ENCODE peak calls at places on chromosomes 7 and 10, in seven cellular contexts. K is CD4-positive, CD25-positive, alpha-beta regulatory T cell; C is cardiac muscle cell; B is lower lobe of right lung; U is fibroblast of lung; R is neural progenitor cell; H is ovary. G is an unnamed sample.
A peak's percentile ranks its signal among the peaks of the same experiment; 100 is the strongest.

GRCh38 chr10:80484243-80484642 is 30.1 kb downstream of the TSPAN14 start:
- DNase-seq in K (no peak), C (no peak), B (no peak), U (no peak), R (no peak), H (no peak), G (peak; percentile 31)

GRCh38 chr10:80168679-80169380 is 36.3 kb downstream of the PLAC9 start:
- DNase-seq in K (no peak), C (no peak), B (no peak), U (no peak), R (peak; percentile 29), H (no peak), G (peak; percentile 49)

GRCh38 chr10:79374312-79375191 is 27.3 kb downstream of the PPIF start:
- DNase-seq in K (peak; percentile 51), C (peak; percentile 84), B (peak; percentile 87), U (peak; percentile 67), R (peak; percentile 85), H (peak; percentile 87), G (peak; percentile 89)

GRCh38 chr7:74002474-74003017 is 25.4 kb upstream of the ELN start:
- DNase-seq in K (no peak), C (no peak), B (peak; percentile 73), U (peak; percentile 86), R (no peak), H (no peak), G (no peak)

GRCh38 chr7:1579481-1580421 is 9.9 kb upstream of the PSMG3 start:
- DNase-seq in K (peak; percentile 54), C (peak; percentile 87), B (peak; percentile 82), U (peak; percentile 33), R (peak; percentile 86), H (peak; percentile 81), G (peak; percentile 83)

GRCh38 chr7:137045573-137045972 is 177.1 kb downstream of the CHRM2 start:
- DNase-seq in K (no peak), C (no peak), B (no peak), U (no peak), R (no peak), H (no peak), G (no peak)

GRCh38 chr7:54541941-54542618 is at the start of gene VSTM2A:
- DNase-seq in K (no peak), C (peak; percentile 85), B (no peak), U (peak; percentile 3), R (peak; percentile 88), H (no peak), G (no peak)

GRCh38 chr10:68647928-68648327 is 73.1 kb upstream of the CCAR1 start:
- DNase-seq in K (no peak), C (no peak), B (no peak), U (peak; percentile 86), R (no peak), H (no peak), G (no peak)

GRCh38 chr10:124992462-124993344 is 50.8 kb downstream of the ZRANB1 start:
- DNase-seq in K (no peak), C (peak; percentile 57), B (peak; percentile 51), U (peak; percentile 54), R (peak; percentile 70), H (peak; percentile 84), G (peak; percentile 36)

GRCh38 chr7:108452707-108453106 is 3.5 kb downstream of the NRCAM start:
- DNase-seq in K (no peak), C (peak; percentile 19), B (no peak), U (peak; percentile 43), R (peak; percentile 57), H (no peak), G (no peak)

GRCh38 chr10:77925795-77926565 is 575 bp downstream of the DLG5 start:
- DNase-seq in K (no peak), C (peak; percentile 71), B (peak; percentile 72), U (peak; percentile 33), R (peak; percentile 72), H (peak; percentile 71), G (peak; percentile 81)

GRCh38 chr7:101303102-101303701 is 18.4 kb downstream of the IFT22 start:
- DNase-seq in K (no peak), C (no peak), B (no peak), U (peak; percentile 6), R (peak; percentile 31), H (no peak), G (no peak)

GRCh38 chr7:82050134-82050533 is 280.3 kb upstream of the HGF start:
- DNase-seq in K (no peak), C (no peak), B (no peak), U (peak; percentile 93), R (no peak), H (no peak), G (no peak)

GRCh38 chr7:110090113-110090820 is 1000.7 kb upstream of the LRRN3 start:
- DNase-seq in K (no peak), C (no peak), B (no peak), U (peak; percentile 12), R (peak; percentile 15), H (no peak), G (no peak)

GRCh38 chr7:151689196-151689971 is 169.7 kb upstream of the RHEB start:
- DNase-seq in K (no peak), C (peak; percentile 40), B (peak; percentile 53), U (peak; percentile 71), R (no peak), H (no peak), G (peak; percentile 55)

GRCh38 chr7:149869291-149869650 is 4.5 kb upstream of the ATP6V0E2 start:
- DNase-seq in K (no peak), C (no peak), B (no peak), U (no peak), R (no peak), H (no peak), G (peak; percentile 14)

GRCh38 chr7:97179454-97180104 is 62.1 kb downstream of the SDHAF3 start:
- DNase-seq in K (peak; percentile 15), C (peak; percentile 71), B (no peak), U (peak; percentile 48), R (peak; percentile 72), H (peak; percentile 31), G (no peak)

GRCh38 chr7:6612819-6613218 is 2.6 kb upstream of the ZNF853 start:
- DNase-seq in K (no peak), C (no peak), B (no peak), U (no peak), R (no peak), H (no peak), G (no peak)

GRCh38 chr10:76113952-76114351 is 682.5 kb downstream of the LRMDA start:
- DNase-seq in K (no peak), C (peak; percentile 70), B (no peak), U (peak; percentile 81), R (peak; percentile 38), H (no peak), G (no peak)

GRCh38 chr7:46972205-46972604 is 609.7 kb downstream of the TNS3 start:
- DNase-seq in K (no peak), C (no peak), B (no peak), U (peak; percentile 87), R (no peak), H (no peak), G (no peak)

GRCh38 chr10:126905776-126906703 is 812 bp downstream of the DOCK1 start:
- DNase-seq in K (no peak), C (peak; percentile 64), B (no peak), U (peak; percentile 49), R (peak; percentile 81), H (peak; percentile 45), G (peak; percentile 66)

GRCh38 chr7:44750921-44751571 is 2.4 kb downstream of the ZMIZ2 start:
- DNase-seq in K (peak; percentile 55), C (peak; percentile 34), B (no peak), U (peak; percentile 12), R (no peak), H (no peak), G (peak; percentile 53)

GRCh38 chr10:22824520-22824919 is 103.3 kb upstream of the ARMC3 start:
- DNase-seq in K (no peak), C (no peak), B (no peak), U (no peak), R (no peak), H (no peak), G (no peak)

DNA sequence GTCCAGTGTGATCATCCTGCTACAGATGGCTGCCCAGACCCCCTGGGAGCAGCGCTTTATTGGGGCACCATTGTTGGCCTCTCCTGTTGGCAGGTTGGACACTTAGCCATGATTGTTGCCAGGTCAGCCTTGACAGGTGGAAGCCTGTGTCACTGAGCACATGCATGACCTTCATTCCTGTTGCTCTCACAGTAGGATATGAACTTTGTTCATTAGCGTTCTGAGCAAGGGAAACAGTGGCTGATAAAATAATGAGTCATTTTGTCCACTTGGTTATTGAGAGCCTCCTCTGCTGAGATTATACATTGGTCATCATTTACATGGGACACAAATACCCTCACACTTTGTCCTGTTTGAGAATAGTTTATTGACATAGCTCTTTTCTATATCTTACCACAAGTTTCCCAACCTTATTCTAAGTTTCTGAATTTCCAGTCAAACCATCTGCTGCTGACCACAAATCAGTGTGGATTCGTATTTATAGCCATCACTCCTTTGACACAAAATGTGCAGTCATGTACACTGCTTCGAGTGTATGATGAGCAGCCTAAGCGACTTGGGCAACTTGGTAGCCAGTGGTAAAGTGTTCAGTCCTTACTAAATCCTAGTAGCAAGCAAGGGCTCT is 102.6 kb downstream of the TPST1 start:
- DNase-seq in K (no peak), C (peak; percentile 53), B (no peak), U (peak; percentile 84), R (no peak), H (no peak), G (no peak)
- H3K27ac ChIP-seq in K (no peak overlapping the region), C (no peak overlapping the region), B (no peak overlapping the region), U (no peak overlapping the region), R (no peak overlapping the region), H (no peak overlapping the region), G (no peak overlapping the region)

GRCh38 chr10:128052696-128053095 is 73.5 kb downstream of the MKI67 start:
- DNase-seq in K (no peak), C (no peak), B (no peak), U (no peak), R (no peak), H (no peak), G (no peak)
- H3K36me3 ChIP-seq in K (peaks cover 70% of the 10 kb centered on the region), C (no peaks in the 10 kb centered on the region), B (peaks cover 58% of the 10 kb centered on the region), U (no peaks in the 10 kb centered on the region), R (no peaks in the 10 kb centered on the region), H (no peaks in the 10 kb centered on the region), G (no peaks in the 10 kb centered on the region)

DNA sequence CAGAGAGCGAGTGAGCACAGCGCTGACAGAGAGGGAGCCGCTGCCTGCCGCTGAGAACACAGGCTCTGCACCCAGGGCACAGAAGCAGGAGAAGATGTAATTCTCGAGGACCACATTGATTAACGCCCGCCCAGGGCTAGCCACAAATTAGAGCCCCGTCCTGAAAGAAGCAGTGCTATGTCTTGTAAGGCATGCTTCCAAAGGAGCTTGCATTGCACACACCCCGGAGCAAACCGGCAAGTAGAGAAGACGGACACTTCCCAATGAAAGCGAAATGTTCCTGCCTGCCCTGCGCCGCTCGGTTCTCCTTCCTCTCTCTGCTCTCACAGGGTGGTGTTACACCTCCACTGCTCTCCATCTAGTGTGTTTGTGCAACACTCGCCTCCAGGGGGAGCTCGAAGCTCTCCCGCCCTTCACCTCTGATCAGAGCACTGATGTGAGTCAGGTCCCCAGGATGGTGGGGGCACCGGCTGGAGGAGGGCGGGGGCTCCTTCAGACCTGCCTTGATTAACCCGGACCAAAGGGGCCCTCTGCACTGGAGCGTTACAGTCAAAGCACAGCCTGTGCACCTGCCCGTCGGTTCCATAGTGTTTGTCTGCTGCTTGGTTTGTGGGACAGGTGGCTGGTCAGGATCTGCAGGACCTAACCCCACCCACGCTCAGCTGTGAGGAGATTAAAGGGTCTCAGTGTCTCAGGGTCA is 316.5 kb downstream of the ADARB2 start:
- DNase-seq in K (no peak), C (peak; percentile 82), B (peak; percentile 65), U (no peak), R (peak; percentile 87), H (no peak), G (peak; percentile 78)
- H3K4me1 ChIP-seq in K (peaks cover 5% of the 10 kb centered on the region), C (no peaks in the 10 kb centered on the region), B (no peaks in the 10 kb centered on the region), U (no peaks in the 10 kb centered on the region), R (no peaks in the 10 kb centered on the region), H (no peaks in the 10 kb centered on the region), G (peaks cover 6% of the 10 kb centered on the region)

GRCh38 chr10:29685506-29685905 is 50.7 kb upstream of the SVIL start:
- DNase-seq in K (no peak), C (no peak), B (no peak), U (peak; percentile 63), R (no peak), H (no peak), G (no peak)
- H3K27ac ChIP-seq in K (no peak overlapping the region), C (no peak overlapping the region), B (no peak overlapping the region), U (no peak overlapping the region), R (no peak overlapping the region), H (no peak overlapping the region), G (no peak overlapping the region)